ENCODE peak calls at places on chromosomes 3 and 15, in seven cellular contexts. One of them, this sample, is unnamed.

GRCh38 chr15:98745650-98746374 is 97.5 kb downstream of the IGF1R start:
- DNase-seq in activated CD4-positive, alpha-beta T cell treated with anti-CD3 and anti-CD28 coated beads, Interleukin-2, amount 50 U/mL, for 48 hours: no peak
- DNase-seq in T follicular helper cell: no peak
- DNase-seq in HFFc6: peak; percentile 19
- DNase-seq in stimulated activated CD8-positive, alpha-beta memory T cell treated with anti-CD3 and anti-CD28 coated beads, Interleukin-2, amount 100 ng/mL, for 1 hour: no peak
- DNase-seq in NCI-H1092 treated with DMSO at 0.1 percent for 48 hours: no peak
- DNase-seq in Calu3: no peak
- DNase-seq in this sample: no peak

GRCh38 chr3:59411176-59411575 is 361.4 kb upstream of the CFAP20DC start:
- DNase-seq in T follicular helper cell: no peak
- DNase-seq in activated CD4-positive, alpha-beta T cell treated with anti-CD3 and anti-CD28 coated beads, Interleukin-2, amount 50 U/mL, for 48 hours: no peak
- DNase-seq in stimulated activated CD8-positive, alpha-beta memory T cell treated with anti-CD3 and anti-CD28 coated beads, Interleukin-2, amount 100 ng/mL, for 1 hour: no peak
- DNase-seq in NCI-H1092 treated with DMSO at 0.1 percent for 48 hours: no peak
- DNase-seq in HFFc6: no peak
- DNase-seq in Calu3: no peak
- DNase-seq in this sample: no peak

GRCh38 chr15:74889882-74890768 is at the start of gene MPI:
- DNase-seq in stimulated activated CD8-positive, alpha-beta memory T cell treated with anti-CD3 and anti-CD28 coated beads, Interleukin-2, amount 100 ng/mL, for 1 hour: peak; percentile 59
- DNase-seq in activated CD4-positive, alpha-beta T cell treated with anti-CD3 and anti-CD28 coated beads, Interleukin-2, amount 50 U/mL, for 48 hours: peak; percentile 89
- DNase-seq in NCI-H1092 treated with DMSO at 0.1 percent for 48 hours: peak; percentile 45
- DNase-seq in T follicular helper cell: peak; percentile 78
- DNase-seq in HFFc6: peak; percentile 72
- DNase-seq in Calu3: peak; percentile 91
- DNase-seq in this sample: peak; percentile 76

GRCh38 chr15:26032162-26032846 is 169.2 kb upstream of the ATP10A start:
- DNase-seq in NCI-H1092 treated with DMSO at 0.1 percent for 48 hours: no peak
- DNase-seq in T follicular helper cell: no peak
- DNase-seq in HFFc6: no peak
- DNase-seq in stimulated activated CD8-positive, alpha-beta memory T cell treated with anti-CD3 and anti-CD28 coated beads, Interleukin-2, amount 100 ng/mL, for 1 hour: no peak
- DNase-seq in Calu3: no peak
- DNase-seq in activated CD4-positive, alpha-beta T cell treated with anti-CD3 and anti-CD28 coated beads, Interleukin-2, amount 50 U/mL, for 48 hours: no peak
- DNase-seq in this sample: no peak

GRCh38 chr3:61268659-61269058 is 17.4 kb upstream of the FHIT start:
- DNase-seq in NCI-H1092 treated with DMSO at 0.1 percent for 48 hours: no peak
- DNase-seq in HFFc6: no peak
- DNase-seq in stimulated activated CD8-positive, alpha-beta memory T cell treated with anti-CD3 and anti-CD28 coated beads, Interleukin-2, amount 100 ng/mL, for 1 hour: no peak
- DNase-seq in T follicular helper cell: no peak
- DNase-seq in Calu3: no peak
- DNase-seq in activated CD4-positive, alpha-beta T cell treated with anti-CD3 and anti-CD28 coated beads, Interleukin-2, amount 50 U/mL, for 48 hours: no peak
- DNase-seq in this sample: no peak

GRCh38 chr15:69554321-69554961 is 101.8 kb downstream of the RPLP1 start:
- DNase-seq in NCI-H1092 treated with DMSO at 0.1 percent for 48 hours: peak; percentile 93
- DNase-seq in activated CD4-positive, alpha-beta T cell treated with anti-CD3 and anti-CD28 coated beads, Interleukin-2, amount 50 U/mL, for 48 hours: no peak
- DNase-seq in HFFc6: no peak
- DNase-seq in stimulated activated CD8-positive, alpha-beta memory T cell treated with anti-CD3 and anti-CD28 coated beads, Interleukin-2, amount 100 ng/mL, for 1 hour: no peak
- DNase-seq in Calu3: no peak
- DNase-seq in T follicular helper cell: no peak
- DNase-seq in this sample: no peak

GRCh38 chr3:150314248-150315027 is 93.7 kb upstream of the TSC22D2 start:
- DNase-seq in stimulated activated CD8-positive, alpha-beta memory T cell treated with anti-CD3 and anti-CD28 coated beads, Interleukin-2, amount 100 ng/mL, for 1 hour: no peak
- DNase-seq in T follicular helper cell: no peak
- DNase-seq in Calu3: peak; percentile 84
- DNase-seq in HFFc6: no peak
- DNase-seq in NCI-H1092 treated with DMSO at 0.1 percent for 48 hours: no peak
- DNase-seq in activated CD4-positive, alpha-beta T cell treated with anti-CD3 and anti-CD28 coated beads, Interleukin-2, amount 50 U/mL, for 48 hours: no peak
- DNase-seq in this sample: no peak

GRCh38 chr15:59166601-59167265 is 39.9 kb upstream of the LDHAL6B start:
- DNase-seq in Calu3: no peak
- DNase-seq in activated CD4-positive, alpha-beta T cell treated with anti-CD3 and anti-CD28 coated beads, Interleukin-2, amount 50 U/mL, for 48 hours: no peak
- DNase-seq in stimulated activated CD8-positive, alpha-beta memory T cell treated with anti-CD3 and anti-CD28 coated beads, Interleukin-2, amount 100 ng/mL, for 1 hour: no peak
- DNase-seq in NCI-H1092 treated with DMSO at 0.1 percent for 48 hours: peak; percentile 7
- DNase-seq in HFFc6: no peak
- DNase-seq in T follicular helper cell: no peak
- DNase-seq in this sample: no peak

GRCh38 chr15:25241241-25241801 is 197.5 kb downstream of the UBE3A start:
- DNase-seq in NCI-H1092 treated with DMSO at 0.1 percent for 48 hours: no peak
- DNase-seq in T follicular helper cell: no peak
- DNase-seq in Calu3: no peak
- DNase-seq in HFFc6: no peak
- DNase-seq in activated CD4-positive, alpha-beta T cell treated with anti-CD3 and anti-CD28 coated beads, Interleukin-2, amount 50 U/mL, for 48 hours: no peak
- DNase-seq in stimulated activated CD8-positive, alpha-beta memory T cell treated with anti-CD3 and anti-CD28 coated beads, Interleukin-2, amount 100 ng/mL, for 1 hour: no peak
- DNase-seq in this sample: no peak

GRCh38 chr15:81909229-81910087 is 136.4 kb downstream of the MEX3B start:
- DNase-seq in Calu3: no peak
- DNase-seq in T follicular helper cell: no peak
- DNase-seq in activated CD4-positive, alpha-beta T cell treated with anti-CD3 and anti-CD28 coated beads, Interleukin-2, amount 50 U/mL, for 48 hours: no peak
- DNase-seq in stimulated activated CD8-positive, alpha-beta memory T cell treated with anti-CD3 and anti-CD28 coated beads, Interleukin-2, amount 100 ng/mL, for 1 hour: no peak
- DNase-seq in NCI-H1092 treated with DMSO at 0.1 percent for 48 hours: no peak
- DNase-seq in HFFc6: no peak
- DNase-seq in this sample: no peak

GRCh38 chr3:76021376-76021775 is 236.0 kb upstream of the ZNF717 start:
- DNase-seq in HFFc6: no peak
- DNase-seq in stimulated activated CD8-positive, alpha-beta memory T cell treated with anti-CD3 and anti-CD28 coated beads, Interleukin-2, amount 100 ng/mL, for 1 hour: no peak
- DNase-seq in Calu3: no peak
- DNase-seq in T follicular helper cell: no peak
- DNase-seq in NCI-H1092 treated with DMSO at 0.1 percent for 48 hours: no peak
- DNase-seq in activated CD4-positive, alpha-beta T cell treated with anti-CD3 and anti-CD28 coated beads, Interleukin-2, amount 50 U/mL, for 48 hours: no peak
- DNase-seq in this sample: no peak

GRCh38 chr3:46882377-46883015 is 5.0 kb downstream of the PTH1R start:
- DNase-seq in stimulated activated CD8-positive, alpha-beta memory T cell treated with anti-CD3 and anti-CD28 coated beads, Interleukin-2, amount 100 ng/mL, for 1 hour: no peak
- DNase-seq in NCI-H1092 treated with DMSO at 0.1 percent for 48 hours: no peak
- DNase-seq in HFFc6: no peak
- DNase-seq in Calu3: no peak
- DNase-seq in T follicular helper cell: no peak
- DNase-seq in activated CD4-positive, alpha-beta T cell treated with anti-CD3 and anti-CD28 coated beads, Interleukin-2, amount 50 U/mL, for 48 hours: no peak
- DNase-seq in this sample: no peak

GRCh38 chr3:138068579-138069174 is 46.7 kb downstream of the DZIP1L start:
- DNase-seq in activated CD4-positive, alpha-beta T cell treated with anti-CD3 and anti-CD28 coated beads, Interleukin-2, amount 50 U/mL, for 48 hours: peak; percentile 85
- DNase-seq in stimulated activated CD8-positive, alpha-beta memory T cell treated with anti-CD3 and anti-CD28 coated beads, Interleukin-2, amount 100 ng/mL, for 1 hour: peak; percentile 38
- DNase-seq in T follicular helper cell: peak; percentile 58
- DNase-seq in Calu3: peak; percentile 90
- DNase-seq in NCI-H1092 treated with DMSO at 0.1 percent for 48 hours: peak; percentile 55
- DNase-seq in HFFc6: peak; percentile 57
- DNase-seq in this sample: peak; percentile 12

This sample was measured in stimulated activated CD4-positive, alpha-beta T cell treated with anti-CD3 and anti-CD28 coated beads, TNF-alpha, amount 100 ng/mL, for 1 hour.